ENCODE peak calls at places on chromosomes 2 and 18, in nine cellular contexts. One of them, this sample, is unnamed.

GRCh38 chr2:106551466-106552130 is 64.4 kb downstream of the CD8B2 start:
- DNase-seq in kidney epithelial cell: no peak
- DNase-seq in HL-60: no peak
- DNase-seq in AG09309: no peak
- DNase-seq in fibroblast of the aortic adventitia: no peak
- DNase-seq in CD8-positive, alpha-beta memory T cell: no peak
- DNase-seq in upper lobe of right lung: no peak
- DNase-seq in effector memory CD4-positive, alpha-beta T cell: no peak
- DNase-seq in brain microvascular endothelial cell: no peak
- DNase-seq in this sample: no peak

GRCh38 chr2:213868526-213868925 is 542.3 kb upstream of the VWC2L start:
- DNase-seq in CD8-positive, alpha-beta memory T cell: no peak
- DNase-seq in kidney epithelial cell: no peak
- DNase-seq in fibroblast of the aortic adventitia: no peak
- DNase-seq in HL-60: no peak
- DNase-seq in upper lobe of right lung: no peak
- DNase-seq in brain microvascular endothelial cell: no peak
- DNase-seq in AG09309: no peak
- DNase-seq in effector memory CD4-positive, alpha-beta T cell: no peak
- DNase-seq in this sample: no peak

GRCh38 chr2:149561309-149561926 is 26.2 kb downstream of the MMADHC start:
- DNase-seq in brain microvascular endothelial cell: peak
- DNase-seq in upper lobe of right lung: no peak
- DNase-seq in CD8-positive, alpha-beta memory T cell: peak
- DNase-seq in HL-60: peak
- DNase-seq in effector memory CD4-positive, alpha-beta T cell: no peak
- DNase-seq in kidney epithelial cell: no peak
- DNase-seq in fibroblast of the aortic adventitia: peak
- DNase-seq in AG09309: no peak
- DNase-seq in this sample: peak

GRCh38 chr18:45166341-45167108 is 448.8 kb upstream of the SLC14A2 start:
- DNase-seq in kidney epithelial cell: peak
- DNase-seq in upper lobe of right lung: no peak
- DNase-seq in effector memory CD4-positive, alpha-beta T cell: no peak
- DNase-seq in fibroblast of the aortic adventitia: peak
- DNase-seq in CD8-positive, alpha-beta memory T cell: no peak
- DNase-seq in HL-60: no peak
- DNase-seq in brain microvascular endothelial cell: peak
- DNase-seq in AG09309: peak
- DNase-seq in this sample: peak

GRCh38 chr2:212385241-212385640 is 153.4 kb downstream of the ERBB4 start:
- DNase-seq in fibroblast of the aortic adventitia: no peak
- DNase-seq in HL-60: no peak
- DNase-seq in kidney epithelial cell: no peak
- DNase-seq in AG09309: no peak
- DNase-seq in brain microvascular endothelial cell: no peak
- DNase-seq in upper lobe of right lung: no peak
- DNase-seq in CD8-positive, alpha-beta memory T cell: no peak
- DNase-seq in effector memory CD4-positive, alpha-beta T cell: no peak
- DNase-seq in this sample: no peak

GRCh38 chr18:2901405-2901989 is 54.7 kb downstream of the EMILIN2 start:
- DNase-seq in fibroblast of the aortic adventitia: peak
- DNase-seq in effector memory CD4-positive, alpha-beta T cell: no peak
- DNase-seq in upper lobe of right lung: no peak
- DNase-seq in CD8-positive, alpha-beta memory T cell: no peak
- DNase-seq in brain microvascular endothelial cell: no peak
- DNase-seq in AG09309: peak
- DNase-seq in HL-60: no peak
- DNase-seq in kidney epithelial cell: no peak
- DNase-seq in this sample: peak

GRCh38 chr2:174195253-174195652 is 53.1 kb downstream of the OLA1 start:
- DNase-seq in kidney epithelial cell: peak
- DNase-seq in fibroblast of the aortic adventitia: no peak
- DNase-seq in HL-60: no peak
- DNase-seq in upper lobe of right lung: no peak
- DNase-seq in CD8-positive, alpha-beta memory T cell: no peak
- DNase-seq in AG09309: no peak
- DNase-seq in brain microvascular endothelial cell: no peak
- DNase-seq in effector memory CD4-positive, alpha-beta T cell: no peak
- DNase-seq in this sample: no peak

GRCh38 chr2:31813016-31813415 is 197.8 kb downstream of the MEMO1 start:
- DNase-seq in AG09309: no peak
- DNase-seq in kidney epithelial cell: no peak
- DNase-seq in fibroblast of the aortic adventitia: no peak
- DNase-seq in brain microvascular endothelial cell: no peak
- DNase-seq in effector memory CD4-positive, alpha-beta T cell: no peak
- DNase-seq in HL-60: no peak
- DNase-seq in CD8-positive, alpha-beta memory T cell: no peak
- DNase-seq in upper lobe of right lung: no peak
- DNase-seq in this sample: no peak

GRCh38 chr2:224884188-224884587 is 158.1 kb downstream of the DOCK10 start:
- DNase-seq in CD8-positive, alpha-beta memory T cell: no peak
- DNase-seq in upper lobe of right lung: no peak
- DNase-seq in AG09309: peak
- DNase-seq in brain microvascular endothelial cell: no peak
- DNase-seq in HL-60: peak
- DNase-seq in kidney epithelial cell: no peak
- DNase-seq in effector memory CD4-positive, alpha-beta T cell: no peak
- DNase-seq in fibroblast of the aortic adventitia: peak
- DNase-seq in this sample: peak

GRCh38 chr2:241728627-241729026 is 5.8 kb upstream of the D2HGDH start:
- DNase-seq in kidney epithelial cell: no peak
- DNase-seq in HL-60: no peak
- DNase-seq in effector memory CD4-positive, alpha-beta T cell: no peak
- DNase-seq in fibroblast of the aortic adventitia: no peak
- DNase-seq in upper lobe of right lung: no peak
- DNase-seq in CD8-positive, alpha-beta memory T cell: no peak
- DNase-seq in brain microvascular endothelial cell: no peak
- DNase-seq in AG09309: no peak
- DNase-seq in this sample: no peak

GRCh38 chr2:64866797-64867196 is 122.4 kb upstream of the SLC1A4 start:
- DNase-seq in CD8-positive, alpha-beta memory T cell: no peak
- DNase-seq in upper lobe of right lung: no peak
- DNase-seq in kidney epithelial cell: peak
- DNase-seq in effector memory CD4-positive, alpha-beta T cell: no peak
- DNase-seq in AG09309: peak
- DNase-seq in HL-60: no peak
- DNase-seq in fibroblast of the aortic adventitia: peak
- DNase-seq in brain microvascular endothelial cell: peak
- DNase-seq in this sample: peak

GRCh38 chr18:74869904-74870863 is 272.5 kb downstream of the ZNF407 start:
- DNase-seq in HL-60: no peak
- DNase-seq in brain microvascular endothelial cell: peak
- DNase-seq in kidney epithelial cell: no peak
- DNase-seq in AG09309: no peak
- DNase-seq in CD8-positive, alpha-beta memory T cell: no peak
- DNase-seq in effector memory CD4-positive, alpha-beta T cell: no peak
- DNase-seq in upper lobe of right lung: no peak
- DNase-seq in fibroblast of the aortic adventitia: no peak
- DNase-seq in this sample: peak
- H3K4me3 ChIP-seq in HL-60: no peak
- H3K4me3 ChIP-seq in brain microvascular endothelial cell: no peak
- H3K4me3 ChIP-seq in kidney epithelial cell: no peak
- H3K4me3 ChIP-seq in AG09309: no peak
- H3K4me3 ChIP-seq in CD8-positive, alpha-beta memory T cell: no peak
- H3K4me3 ChIP-seq in effector memory CD4-positive, alpha-beta T cell: no peak
- H3K4me3 ChIP-seq in upper lobe of right lung: no peak
- H3K4me3 ChIP-seq in fibroblast of the aortic adventitia: no peak
- H3K4me3 ChIP-seq in this sample: no peak

DNA sequence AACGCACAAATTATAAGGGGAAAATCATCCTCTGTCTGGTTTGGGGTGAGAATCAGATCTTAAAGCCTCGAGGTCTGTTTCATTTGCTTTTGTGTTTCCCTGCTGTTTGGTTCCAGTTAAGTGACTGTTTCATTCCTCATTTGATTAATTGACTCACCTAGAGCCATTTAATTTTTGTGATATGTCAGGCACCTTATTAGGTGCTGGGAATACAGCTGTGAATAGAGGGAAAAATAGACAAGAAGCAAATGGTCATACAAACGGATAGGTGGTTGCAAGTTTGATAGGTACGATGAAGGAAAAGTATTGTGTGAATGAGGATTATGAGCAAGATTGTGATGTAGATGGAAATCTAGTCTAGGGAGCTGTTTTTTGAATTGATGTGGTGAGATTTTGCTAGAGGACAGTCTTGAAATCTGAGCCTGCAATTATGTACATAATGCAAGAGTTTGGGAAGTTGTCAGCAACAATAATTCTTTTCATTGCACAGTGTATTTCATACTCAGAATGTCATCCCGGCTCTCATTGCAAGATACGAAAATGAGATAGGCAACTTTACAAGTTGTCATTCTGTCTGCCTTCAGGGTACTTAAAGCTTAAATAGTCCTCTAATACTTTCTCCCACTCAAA is 2.2 kb downstream of the ACSL3 start:
- DNase-seq in brain microvascular endothelial cell: no peak
- DNase-seq in CD8-positive, alpha-beta memory T cell: no peak
- DNase-seq in HL-60: no peak
- DNase-seq in AG09309: no peak
- DNase-seq in effector memory CD4-positive, alpha-beta T cell: no peak
- DNase-seq in kidney epithelial cell: no peak
- DNase-seq in fibroblast of the aortic adventitia: peak
- DNase-seq in upper lobe of right lung: no peak
- DNase-seq in this sample: no peak
- H3K4me3 ChIP-seq in brain microvascular endothelial cell: peak
- H3K4me3 ChIP-seq in CD8-positive, alpha-beta memory T cell: no peak
- H3K4me3 ChIP-seq in HL-60: no peak
- H3K4me3 ChIP-seq in AG09309: no peak
- H3K4me3 ChIP-seq in effector memory CD4-positive, alpha-beta T cell: no peak
- H3K4me3 ChIP-seq in kidney epithelial cell: peak
- H3K4me3 ChIP-seq in fibroblast of the aortic adventitia: peak
- H3K4me3 ChIP-seq in upper lobe of right lung: peak
- H3K4me3 ChIP-seq in this sample: peak

DNA sequence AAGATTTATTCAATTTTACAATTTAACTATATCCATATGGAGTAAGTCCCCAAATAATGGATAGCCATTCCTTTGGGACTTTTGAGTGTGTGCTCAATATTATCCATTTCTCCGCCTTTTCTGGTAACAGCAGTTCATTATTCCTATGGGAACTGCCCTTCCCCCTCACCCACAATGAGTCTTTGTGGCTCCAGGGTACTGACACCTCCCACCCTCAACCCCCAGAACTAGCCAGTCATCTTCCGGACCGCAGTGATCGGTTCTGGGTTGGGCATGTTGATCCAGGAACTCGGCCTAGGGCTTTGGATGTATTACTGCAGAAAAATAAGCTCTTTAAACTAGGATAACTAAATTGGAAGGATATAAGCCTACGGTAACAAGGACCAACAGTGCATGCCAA is 45.4 kb upstream of the CCDC150 start:
- DNase-seq in kidney epithelial cell: no peak
- DNase-seq in AG09309: no peak
- DNase-seq in HL-60: no peak
- DNase-seq in effector memory CD4-positive, alpha-beta T cell: no peak
- DNase-seq in upper lobe of right lung: no peak
- DNase-seq in fibroblast of the aortic adventitia: no peak
- DNase-seq in CD8-positive, alpha-beta memory T cell: no peak
- DNase-seq in brain microvascular endothelial cell: no peak
- DNase-seq in this sample: no peak
- H3K4me3 ChIP-seq in kidney epithelial cell: no peak
- H3K4me3 ChIP-seq in AG09309: no peak
- H3K4me3 ChIP-seq in HL-60: no peak
- H3K4me3 ChIP-seq in effector memory CD4-positive, alpha-beta T cell: no peak
- H3K4me3 ChIP-seq in upper lobe of right lung: no peak
- H3K4me3 ChIP-seq in fibroblast of the aortic adventitia: no peak
- H3K4me3 ChIP-seq in CD8-positive, alpha-beta memory T cell: no peak
- H3K4me3 ChIP-seq in brain microvascular endothelial cell: no peak
- H3K4me3 ChIP-seq in this sample: no peak

GRCh38 chr2:109270758-109271305 is 141.8 kb downstream of the SH3RF3 start:
- DNase-seq in effector memory CD4-positive, alpha-beta T cell: no peak
- DNase-seq in upper lobe of right lung: peak
- DNase-seq in AG09309: no peak
- DNase-seq in CD8-positive, alpha-beta memory T cell: no peak
- DNase-seq in HL-60: no peak
- DNase-seq in kidney epithelial cell: no peak
- DNase-seq in fibroblast of the aortic adventitia: no peak
- DNase-seq in brain microvascular endothelial cell: no peak
- DNase-seq in this sample: no peak
- H3K4me3 ChIP-seq in effector memory CD4-positive, alpha-beta T cell: no peak
- H3K4me3 ChIP-seq in upper lobe of right lung: no peak
- H3K4me3 ChIP-seq in AG09309: no peak
- H3K4me3 ChIP-seq in CD8-positive, alpha-beta memory T cell: no peak
- H3K4me3 ChIP-seq in HL-60: no peak
- H3K4me3 ChIP-seq in kidney epithelial cell: no peak
- H3K4me3 ChIP-seq in fibroblast of the aortic adventitia: no peak
- H3K4me3 ChIP-seq in brain microvascular endothelial cell: no peak
- H3K4me3 ChIP-seq in this sample: no peak

GRCh38 chr18:8069708-8070107 is 502.6 kb downstream of the PTPRM start:
- DNase-seq in CD8-positive, alpha-beta memory T cell: no peak
- DNase-seq in kidney epithelial cell: no peak
- DNase-seq in AG09309: no peak
- DNase-seq in HL-60: no peak
- DNase-seq in brain microvascular endothelial cell: no peak
- DNase-seq in effector memory CD4-positive, alpha-beta T cell: no peak
- DNase-seq in fibroblast of the aortic adventitia: no peak
- DNase-seq in upper lobe of right lung: no peak
- DNase-seq in this sample: no peak

GRCh38 chr18:8063733-8064132 is 496.6 kb downstream of the PTPRM start:
- DNase-seq in AG09309: no peak
- DNase-seq in effector memory CD4-positive, alpha-beta T cell: no peak
- DNase-seq in kidney epithelial cell: no peak
- DNase-seq in fibroblast of the aortic adventitia: no peak
- DNase-seq in CD8-positive, alpha-beta memory T cell: no peak
- DNase-seq in upper lobe of right lung: no peak
- DNase-seq in HL-60: no peak
- DNase-seq in brain microvascular endothelial cell: no peak
- DNase-seq in this sample: no peak
- H3K4me3 ChIP-seq in AG09309: no peak
- H3K4me3 ChIP-seq in effector memory CD4-positive, alpha-beta T cell: no peak
- H3K4me3 ChIP-seq in kidney epithelial cell: no peak
- H3K4me3 ChIP-seq in fibroblast of the aortic adventitia: no peak
- H3K4me3 ChIP-seq in CD8-positive, alpha-beta memory T cell: no peak
- H3K4me3 ChIP-seq in upper lobe of right lung: no peak
- H3K4me3 ChIP-seq in HL-60: no peak
- H3K4me3 ChIP-seq in brain microvascular endothelial cell: no peak
- H3K4me3 ChIP-seq in this sample: no peak

DNA sequence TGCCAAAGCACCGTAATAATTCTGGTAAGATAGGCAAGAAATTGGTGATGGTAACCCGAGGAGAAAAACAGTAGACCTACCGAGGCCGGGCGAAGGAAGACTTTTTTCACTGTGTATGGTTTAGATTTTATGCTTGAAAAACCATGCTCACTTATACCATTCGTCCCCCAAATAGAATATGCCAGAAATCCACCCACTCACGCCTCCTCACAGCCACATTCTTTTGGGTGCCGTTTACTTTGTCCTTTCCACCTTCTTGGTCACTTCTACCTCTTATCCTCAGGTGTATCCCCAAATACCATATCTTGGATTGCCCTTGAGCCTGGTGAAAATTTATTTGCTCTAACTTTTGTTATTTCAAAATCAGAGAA is 8.1 kb downstream of the GATA6 start:
- DNase-seq in brain microvascular endothelial cell: no peak
- DNase-seq in effector memory CD4-positive, alpha-beta T cell: no peak
- DNase-seq in upper lobe of right lung: no peak
- DNase-seq in CD8-positive, alpha-beta memory T cell: no peak
- DNase-seq in HL-60: no peak
- DNase-seq in fibroblast of the aortic adventitia: peak
- DNase-seq in kidney epithelial cell: no peak
- DNase-seq in AG09309: no peak
- DNase-seq in this sample: no peak
- H3K4me3 ChIP-seq in brain microvascular endothelial cell: no peak
- H3K4me3 ChIP-seq in effector memory CD4-positive, alpha-beta T cell: no peak
- H3K4me3 ChIP-seq in upper lobe of right lung: peak
- H3K4me3 ChIP-seq in CD8-positive, alpha-beta memory T cell: no peak
- H3K4me3 ChIP-seq in HL-60: no peak
- H3K4me3 ChIP-seq in fibroblast of the aortic adventitia: peak
- H3K4me3 ChIP-seq in kidney epithelial cell: no peak
- H3K4me3 ChIP-seq in AG09309: no peak
- H3K4me3 ChIP-seq in this sample: no peak

GRCh38 chr2:105398522-105399206 is at the start of gene FHL2:
- DNase-seq in brain microvascular endothelial cell: peak
- DNase-seq in kidney epithelial cell: no peak
- DNase-seq in fibroblast of the aortic adventitia: peak
- DNase-seq in CD8-positive, alpha-beta memory T cell: peak
- DNase-seq in AG09309: no peak
- DNase-seq in effector memory CD4-positive, alpha-beta T cell: peak
- DNase-seq in HL-60: peak
- DNase-seq in upper lobe of right lung: peak
- DNase-seq in this sample: peak
- H3K4me3 ChIP-seq in brain microvascular endothelial cell: peak
- H3K4me3 ChIP-seq in kidney epithelial cell: peak
- H3K4me3 ChIP-seq in fibroblast of the aortic adventitia: peak
- H3K4me3 ChIP-seq in CD8-positive, alpha-beta memory T cell: peak
- H3K4me3 ChIP-seq in AG09309: peak
- H3K4me3 ChIP-seq in effector memory CD4-positive, alpha-beta T cell: peak
- H3K4me3 ChIP-seq in HL-60: peak
- H3K4me3 ChIP-seq in upper lobe of right lung: peak
- H3K4me3 ChIP-seq in this sample: peak

This sample was measured in astrocyte of the spinal cord.